ENCODE peak calls at places on chromosomes 1 and 21, in six cellular contexts. S, K, Y, P, V and C are unnamed samples.

GRCh38 chr1:204461331-204462228 is 33.0 kb downstream of the PIK3C2B start:
- DNase-seq in K (no peak), V (no peak), P (no peak), Y (no peak), S (no peak), C (no peak)

GRCh38 chr1:38371505-38371844 is 324.9 kb upstream of the POU3F1 start:
- DNase-seq in Y (no peak), P (no peak), S (no peak), K (no peak), V (no peak), C (no peak)

GRCh38 chr1:25026757-25027450 is 96.8 kb upstream of the RUNX3 start:
- DNase-seq in S (peak), P (no peak), Y (peak), V (no peak), K (no peak), C (no peak)

GRCh38 chr1:212457740-212458338 is 25.1 kb downstream of the NENF start:
- DNase-seq in K (peak), Y (peak), V (peak), P (peak), S (peak), C (peak)

GRCh38 chr21:38937844-38938243 is 132.1 kb downstream of the ETS2 start:
- DNase-seq in V (no peak), Y (no peak), K (no peak), P (no peak), S (no peak), C (no peak)

GRCh38 chr1:156906206-156906910 is 12.8 kb downstream of the PEAR1 start:
- DNase-seq in Y (no peak), P (no peak), S (no peak), K (no peak), V (no peak), C (no peak)

GRCh38 chr21:45886610-45887026 is 95.0 kb upstream of the COL6A1 start:
- DNase-seq in V (no peak), K (no peak), S (no peak), Y (no peak), P (no peak), C (no peak)

GRCh38 chr1:193321242-193321842 is 134.9 kb upstream of the B3GALT2 start:
- DNase-seq in S (no peak), P (no peak), V (no peak), K (no peak), Y (no peak), C (no peak)

GRCh38 chr1:1665815-1666251 is 7.0 kb upstream of the CDK11B start:
- DNase-seq in S (no peak), K (peak), P (no peak), V (peak), Y (peak), C (peak)

GRCh38 chr1:24022611-24023359 is 42.7 kb upstream of the SRSF10 start:
- DNase-seq in V (no peak), P (peak), S (peak), K (no peak), Y (no peak), C (peak)

GRCh38 chr1:26274801-26275425 is 5.0 kb upstream of the SH3BGRL3 start:
- DNase-seq in K (no peak), V (no peak), Y (no peak), S (peak), P (peak), C (no peak)

GRCh38 chr1:173827611-173828010 is 2.9 kb upstream of the CENPL start:
- DNase-seq in S (no peak), K (no peak), V (no peak), P (no peak), Y (no peak), C (no peak)

GRCh38 chr1:208652300-208653160 is 408.3 kb upstream of the PLXNA2 start:
- DNase-seq in Y (peak), V (peak), K (peak), S (peak), P (peak), C (peak)

GRCh38 chr21:32705139-32705538 is 22.7 kb downstream of the SYNJ1 start:
- DNase-seq in Y (no peak), S (peak), P (no peak), K (no peak), V (no peak), C (peak)

GRCh38 chr1:7069888-7070287 is 284.6 kb downstream of the CAMTA1 start:
- DNase-seq in S (no peak), P (no peak), K (peak), Y (peak), V (peak), C (peak)

GRCh38 chr1:92804721-92805169 is 19.8 kb upstream of the EVI5 start:
- DNase-seq in S (peak), Y (peak), K (no peak), V (no peak), P (peak), C (peak)

DNA sequence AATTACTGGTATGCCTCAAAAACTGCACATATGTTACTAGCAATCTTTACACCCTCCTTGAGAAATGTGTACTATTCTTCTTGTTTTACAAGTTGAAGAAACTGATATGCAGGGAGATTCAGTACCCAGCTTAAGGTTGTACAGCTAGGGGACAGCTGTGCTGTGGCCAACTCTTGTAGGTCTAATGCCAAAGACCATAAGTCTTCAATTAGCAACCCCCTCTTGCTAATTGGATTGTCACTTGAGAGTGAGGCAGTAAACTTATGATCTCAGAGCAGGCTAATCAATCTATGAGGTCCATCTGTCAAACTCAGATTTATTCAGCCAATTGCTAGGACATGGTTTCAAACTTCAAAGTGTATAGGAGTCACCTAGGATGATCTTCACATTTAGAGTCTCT is 492.0 kb upstream of the USP24 start:
- DNase-seq in K (no peak), S (no peak), P (no peak), V (no peak), Y (no peak), C (no peak)
- H2BK5ac ChIP-seq in K (no peak), S (no peak), P (no peak), V (no peak), Y (no peak), C (no peak)

GRCh38 chr21:43913928-43914327 is 48.9 kb downstream of the AGPAT3 start:
- DNase-seq in P (peak), V (no peak), K (no peak), S (peak), Y (no peak), C (no peak)

GRCh38 chr21:43911015-43911934 is 46.3 kb downstream of the AGPAT3 start:
- DNase-seq in P (no peak), Y (no peak), S (no peak), V (no peak), K (no peak), C (no peak)

GRCh38 chr21:43912910-43913309 is 47.9 kb downstream of the AGPAT3 start:
- DNase-seq in K (no peak), S (no peak), Y (no peak), P (no peak), V (no peak), C (no peak)

GRCh38 chr21:43910460-43910859 is 45.4 kb downstream of the AGPAT3 start:
- DNase-seq in S (no peak), K (no peak), V (no peak), P (no peak), Y (no peak), C (no peak)

DNA sequence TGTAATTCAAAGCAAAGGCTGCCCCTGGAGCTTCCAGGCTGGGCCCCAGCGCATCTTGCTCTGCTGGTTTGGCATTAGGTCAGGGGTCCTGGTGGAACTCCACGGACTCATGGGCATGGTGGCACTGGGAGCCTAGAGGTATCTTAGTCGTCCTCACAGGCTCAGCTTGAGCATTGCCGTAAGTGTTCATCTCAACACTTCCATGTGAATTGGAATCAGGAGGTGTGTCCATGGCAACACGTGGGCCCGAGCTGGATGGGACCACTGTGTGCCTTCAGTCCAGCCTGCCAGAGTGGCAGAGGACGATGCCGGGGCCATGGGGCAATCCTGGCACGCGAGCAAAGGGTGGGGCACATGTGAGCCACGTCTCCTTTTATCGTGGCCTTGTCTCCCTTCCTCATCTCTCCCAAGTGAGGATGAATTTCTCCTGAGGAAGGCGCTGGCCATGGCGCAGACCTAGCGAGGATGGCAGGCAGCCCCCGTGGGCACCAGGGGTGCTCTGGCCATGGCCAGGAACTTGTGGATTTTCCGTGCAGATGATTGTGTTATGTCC is 47.0 kb downstream of the AGPAT3 start:
- DNase-seq in V (no peak), K (no peak), Y (no peak), S (no peak), P (no peak), C (no peak)
- H2BK5ac ChIP-seq in V (no peak), K (no peak), Y (no peak), S (no peak), P (no peak), C (no peak)

GRCh38 chr1:231778009-231778719 is 151.6 kb downstream of the DISC1 start:
- DNase-seq in Y (no peak), V (no peak), P (peak), S (peak), K (no peak), C (no peak)
- H2BK5ac ChIP-seq in Y (no peak), V (no peak), P (no peak), S (no peak), K (no peak), C (no peak)

GRCh38 chr1:203265541-203265940 is 36.1 kb upstream of the CHIT1 start:
- DNase-seq in V (no peak), P (no peak), Y (no peak), K (no peak), S (no peak), C (no peak)

GRCh38 chr1:203267912-203268311 is 37.4 kb upstream of the BTG2 start:
- DNase-seq in V (no peak), Y (no peak), K (no peak), S (no peak), P (no peak), C (no peak)

GRCh38 chr1:203268901-203269653 is 36.2 kb upstream of the BTG2 start:
- DNase-seq in S (peak), K (peak), Y (peak), V (peak), P (peak), C (peak)

GRCh38 chr1:203269654-203270020 is 35.7 kb upstream of the BTG2 start:
- DNase-seq in Y (no peak), P (no peak), S (no peak), V (no peak), K (no peak), C (no peak)

GRCh38 chr1:203267347-203267846 is 37.9 kb upstream of the BTG2 start:
- DNase-seq in K (peak), V (peak), S (peak), Y (peak), P (peak), C (peak)
- H2BK5ac ChIP-seq in K (no peak), V (no peak), S (peak), Y (no peak), P (no peak), C (no peak)

GRCh38 chr1:114472408-114472807 is 38.6 kb downstream of the TRIM33 start:
- DNase-seq in P (no peak), Y (no peak), K (no peak), V (no peak), S (no peak), C (no peak)

GRCh38 chr1:114470681-114471080 is 40.3 kb downstream of the TRIM33 start:
- DNase-seq in P (no peak), S (no peak), Y (no peak), K (no peak), V (no peak), C (no peak)

GRCh38 chr1:114479134-114479533 is 31.9 kb downstream of the TRIM33 start:
- DNase-seq in S (no peak), Y (no peak), P (no peak), K (no peak), V (no peak), C (no peak)

GRCh38 chr1:114468710-114469468 is 42.1 kb downstream of the TRIM33 start:
- DNase-seq in S (peak), P (peak), V (no peak), Y (no peak), K (no peak), C (no peak)

DNA sequence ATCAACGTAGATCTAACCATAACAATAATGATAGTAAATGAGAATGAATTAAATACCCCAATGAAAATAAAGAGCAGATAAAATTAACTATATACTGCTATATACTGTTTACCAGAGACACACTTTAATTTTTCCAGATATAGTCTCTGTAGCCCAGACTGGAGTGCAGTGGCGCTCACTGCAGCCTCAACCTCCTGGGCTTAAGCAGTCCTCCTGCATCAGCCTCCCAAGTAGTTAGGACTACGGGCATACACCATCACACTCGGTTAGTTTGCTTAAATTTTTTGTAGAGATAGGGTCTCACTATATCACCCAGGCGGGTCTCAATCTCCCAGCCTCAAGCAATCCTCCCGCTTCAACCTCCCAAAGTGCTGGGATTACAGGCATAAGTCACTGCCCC is 37.2 kb downstream of the TRIM33 start:
- DNase-seq in P (no peak), V (no peak), S (no peak), Y (no peak), K (no peak), C (no peak)
- H2BK5ac ChIP-seq in P (no peak), V (no peak), S (no peak), Y (no peak), K (no peak), C (no peak)